ENCODE peak calls at places on chromosomes 6 and 20, in seven cellular contexts. V is PC-3, F is hepatocyte, B is GM23248, O is neural progenitor cell, P is HCT116, J is SK-N-SH. S is an unnamed sample.

GRCh38 chr6:165426892-165427291 is 117.5 kb upstream of the C6orf118 start:
- DNase-seq in V (no peak), F (no peak), B (no peak), O (no peak), P (no peak), J (no peak), S (no peak)

GRCh38 chr6:142846883-142847287 is 98.1 kb downstream of the HIVEP2 start:
- DNase-seq in V (peak; percentile 74), F (peak; percentile 64), B (peak; percentile 95), O (no peak), P (no peak), J (no peak), S (no peak)

GRCh38 chr20:17530153-17530552 is 1.0 kb downstream of the BFSP1 start:
- DNase-seq in V (no peak), F (no peak), B (no peak), O (no peak), P (no peak), J (no peak), S (no peak)

GRCh38 chr6:39184906-39185580 is 44.2 kb downstream of the KCNK5 start:
- DNase-seq in V (peak; percentile 62), F (peak; percentile 56), B (no peak), O (no peak), P (no peak), J (no peak), S (no peak)

GRCh38 chr6:129843573-129843972 is 17.5 kb downstream of the TMEM244 start:
- DNase-seq in V (peak; percentile 4), F (no peak), B (no peak), O (no peak), P (no peak), J (no peak), S (no peak)

GRCh38 chr6:147522597-147522996 is 14.1 kb downstream of the SAMD5 start:
- DNase-seq in V (no peak), F (no peak), B (no peak), O (no peak), P (no peak), J (no peak), S (no peak)

GRCh38 chr6:104969785-104970581 is 13.1 kb downstream of the LIN28B start:
- DNase-seq in V (no peak), F (no peak), B (peak; percentile 27), O (peak; percentile 53), P (no peak), J (no peak), S (no peak)

GRCh38 chr6:35400901-35401311 is 51.2 kb upstream of the FANCE start:
- DNase-seq in V (peak; percentile 98), F (peak; percentile 50), B (peak; percentile 30), O (no peak), P (peak; percentile 79), J (peak; percentile 46), S (no peak)

GRCh38 chr6:117494694-117495318 is 12.3 kb downstream of the DCBLD1 start:
- DNase-seq in V (no peak), F (no peak), B (no peak), O (no peak), P (no peak), J (no peak), S (no peak)

GRCh38 chr20:63149531-63150207 is 66.3 kb downstream of the YTHDF1 start:
- DNase-seq in V (no peak), F (no peak), B (no peak), O (no peak), P (no peak), J (no peak), S (no peak)

DNA sequence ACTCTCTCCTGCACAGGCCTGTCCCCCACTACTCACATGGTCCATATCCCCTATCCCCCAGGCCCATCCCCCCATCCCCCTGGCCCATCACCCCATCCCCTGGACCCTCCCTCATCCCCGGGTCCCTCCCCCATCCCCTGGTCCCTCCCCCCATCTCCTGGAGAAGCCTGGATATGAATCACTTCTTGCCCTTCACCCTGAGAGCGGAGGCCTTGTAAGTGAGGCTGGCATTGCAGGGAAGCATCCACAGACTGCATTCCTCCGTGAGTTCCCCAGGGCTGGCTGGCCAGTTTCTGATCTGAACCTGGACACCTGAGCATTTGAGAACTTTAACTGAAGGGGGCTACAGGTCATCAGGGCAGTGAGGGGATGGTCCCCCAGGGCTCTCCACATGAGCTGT is 309.2 kb downstream of the TAF4 start:
- DNase-seq in V (no peak), F (no peak), B (no peak), O (no peak), P (no peak), J (no peak), S (no peak)
- TF ChIP-seq EZH2phosphoT487 in V (no peak), F (no peak), B (no peak), O (no peak), P (no peak), J (no peak), S (no peak)

GRCh38 chr6:118708736-118709135 is 57.3 kb upstream of the CEP85L start:
- DNase-seq in V (peak; percentile 79), F (no peak), B (peak; percentile 75), O (no peak), P (no peak), J (no peak), S (no peak)

GRCh38 chr6:118706702-118707101 is 55.3 kb upstream of the CEP85L start:
- DNase-seq in V (no peak), F (no peak), B (peak; percentile 38), O (no peak), P (no peak), J (no peak), S (no peak)

GRCh38 chr6:118708055-118708454 is 56.7 kb upstream of the CEP85L start:
- DNase-seq in V (peak; percentile 46), F (no peak), B (peak; percentile 70), O (no peak), P (no peak), J (no peak), S (peak; percentile 21)

GRCh38 chr6:118704911-118705310 is 53.5 kb upstream of the CEP85L start:
- DNase-seq in V (no peak), F (no peak), B (peak; percentile 29), O (no peak), P (no peak), J (no peak), S (no peak)

GRCh38 chr6:118705799-118706481 is 54.5 kb upstream of the CEP85L start:
- DNase-seq in V (no peak), F (no peak), B (peak; percentile 79), O (peak; percentile 44), P (no peak), J (no peak), S (no peak)
- TF ChIP-seq EZH2phosphoT487 in V (no peak), F (no peak), B (no peak), O (no peak), P (no peak), J (no peak), S (no peak)

DNA sequence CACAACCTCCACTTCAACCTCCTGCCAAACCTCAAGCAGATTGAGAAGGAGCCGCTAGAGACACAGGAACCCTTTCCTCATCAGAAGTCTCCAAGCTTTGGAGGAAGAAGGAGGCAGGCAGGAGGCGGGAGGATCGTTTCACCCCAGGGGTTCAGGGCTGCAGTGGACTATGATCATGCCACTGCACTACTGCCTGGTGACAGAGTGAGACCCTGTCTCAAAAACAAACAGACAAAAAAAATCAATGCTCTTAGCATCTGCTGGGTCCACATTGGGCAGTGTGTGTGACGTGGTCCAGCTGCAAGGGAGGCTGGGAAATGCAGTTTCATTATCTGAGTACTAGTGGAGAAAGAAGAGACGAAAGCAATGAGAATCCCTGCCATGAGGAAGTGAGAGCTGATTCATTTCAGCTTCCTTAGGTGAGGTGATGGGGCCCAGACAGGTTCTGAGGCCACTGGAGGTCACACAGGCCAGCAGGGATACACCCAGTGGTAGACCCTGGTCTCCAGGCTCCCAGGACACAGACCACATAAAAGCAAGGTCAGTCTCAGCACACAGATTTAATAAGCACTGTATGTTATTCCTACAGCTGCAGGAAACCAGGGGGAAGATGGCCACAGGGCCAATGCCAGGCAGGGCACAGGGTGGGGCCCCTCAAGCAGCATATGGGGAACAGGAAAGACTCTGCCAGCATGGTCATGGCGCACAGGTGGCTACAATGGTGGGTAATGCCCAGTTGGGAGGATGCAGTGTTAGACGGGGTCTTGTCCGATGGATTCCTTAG is 4.3 kb downstream of the GFRA4 start:
- DNase-seq in V (no peak), F (no peak), B (no peak), O (no peak), P (no peak), J (no peak), S (peak; percentile 34)
- TF ChIP-seq EZH2phosphoT487 in V (no peak), F (no peak), B (no peak), O (no peak), P (no peak), J (no peak), S (no peak)

GRCh38 chr6:133446789-133447188 is 205.6 kb downstream of the EYA4 start:
- DNase-seq in V (no peak), F (no peak), B (no peak), O (no peak), P (no peak), J (no peak), S (no peak)

GRCh38 chr6:133447924-133448323 is 206.8 kb downstream of the EYA4 start:
- DNase-seq in V (no peak), F (no peak), B (peak; percentile 65), O (no peak), P (no peak), J (no peak), S (no peak)
- TF ChIP-seq EZH2phosphoT487 in V (no peak), F (no peak), B (no peak), O (no peak), P (no peak), J (no peak), S (no peak)

GRCh38 chr6:122717350-122717749 is 62.2 kb upstream of the FABP7 start:
- DNase-seq in V (no peak), F (no peak), B (peak; percentile 48), O (peak; percentile 81), P (no peak), J (no peak), S (no peak)
- TF ChIP-seq EZH2phosphoT487 in V (no peak), F (no peak), B (no peak), O (no peak), P (no peak), J (no peak), S (no peak)